ENCODE peak calls at places on chromosomes 1 and 21, in seven cellular contexts. M is HCT116, C is H1, X is SK-N-SH, P is HepG2, L is K562, B is GM12878. D is an unnamed sample.

GRCh38 chr21:41571938-41572510 is 64.1 kb upstream of the TMPRSS2 start:
- DNase-seq in P (no peak), X (no peak), C (no peak), L (no peak), M (peak), B (no peak), D (peak)

GRCh38 chr21:39144191-39144590 is 39.1 kb downstream of the PSMG1 start:
- DNase-seq in B (no peak), X (no peak), M (no peak), P (no peak), L (peak), C (no peak), D (no peak)

GRCh38 chr1:70443739-70444138 is 32.7 kb downstream of the CTH start:
- DNase-seq in P (no peak), X (no peak), C (no peak), B (no peak), M (no peak), L (no peak), D (no peak)

GRCh38 chr1:201119206-201119814 is 7.1 kb upstream of the CACNA1S start:
- DNase-seq in X (peak), M (peak), C (peak), L (peak), B (no peak), P (peak), D (peak)

GRCh38 chr1:222090103-222090502 is 348.2 kb upstream of the DUSP10 start:
- DNase-seq in P (no peak), C (no peak), X (no peak), M (no peak), L (no peak), B (no peak), D (no peak)

GRCh38 chr1:50421768-50422674 is 1.2 kb downstream of the DMRTA2 start:
- DNase-seq in C (peak), M (no peak), P (no peak), X (peak), B (no peak), L (no peak), D (no peak)

GRCh38 chr1:57254006-57254405 is 169.9 kb downstream of the DAB1 start:
- DNase-seq in M (no peak), X (no peak), B (no peak), C (no peak), L (no peak), P (no peak), D (no peak)

GRCh38 chr1:231512147-231512698 is 16.2 kb upstream of the TSNAX start:
- DNase-seq in C (no peak), M (peak), P (peak), L (no peak), B (peak), X (no peak), D (no peak)

GRCh38 chr1:181149326-181150000 is 61.0 kb downstream of the IER5 start:
- DNase-seq in X (no peak), B (no peak), P (no peak), M (no peak), L (no peak), C (no peak), D (no peak)

GRCh38 chr1:202063093-202063492 is 52.7 kb downstream of the ELF3 start:
- DNase-seq in X (no peak), M (no peak), P (peak), L (peak), C (no peak), B (no peak), D (peak)

GRCh38 chr1:218069180-218069579 is 215.9 kb upstream of the RRP15 start:
- DNase-seq in B (no peak), M (no peak), L (no peak), X (no peak), P (no peak), C (no peak), D (no peak)

GRCh38 chr1:158941317-158941716 is 10.0 kb downstream of the PYHIN1 start:
- DNase-seq in C (no peak), L (no peak), M (no peak), B (no peak), X (no peak), P (no peak), D (no peak)

GRCh38 chr1:115056395-115056798 is 26.8 kb downstream of the TSHB start:
- DNase-seq in X (no peak), L (no peak), C (no peak), P (no peak), B (no peak), M (no peak), D (no peak)

GRCh38 chr1:12173631-12174121 is 6.9 kb downstream of the TNFRSF1B start:
- DNase-seq in M (no peak), B (no peak), X (no peak), L (peak), C (no peak), P (no peak), D (no peak)

GRCh38 chr1:175268720-175269119 is 76.1 kb upstream of the KIAA0040 start:
- DNase-seq in X (no peak), P (no peak), L (no peak), M (peak), B (no peak), C (no peak), D (no peak)

GRCh38 chr1:4177425-4178150 is 277.5 kb upstream of the C1orf174 start:
- DNase-seq in X (no peak), C (peak), M (no peak), L (peak), P (no peak), B (no peak), D (no peak)

GRCh38 chr21:45972716-45973474 is 8.7 kb upstream of the COL6A1 start:
- DNase-seq in C (peak), X (peak), P (no peak), B (no peak), L (no peak), M (no peak), D (no peak)

GRCh38 chr1:193237381-193237978 is 51.1 kb upstream of the B3GALT2 start:
- DNase-seq in X (no peak), M (no peak), P (no peak), L (no peak), B (no peak), C (no peak), D (no peak)

GRCh38 chr1:228555074-228555989 is 68.2 kb downstream of the RNF187 start:
- DNase-seq in L (no peak), C (peak), X (peak), M (no peak), B (no peak), P (peak), D (no peak)

GRCh38 chr1:89149229-89149628 is 23.3 kb upstream of the GBP2 start:
- DNase-seq in M (no peak), X (no peak), P (peak), C (no peak), B (no peak), L (no peak), D (no peak)

GRCh38 chr21:42474043-42474831 is 21.8 kb downstream of the RSPH1 start:
- DNase-seq in P (peak), L (no peak), B (no peak), X (peak), M (peak), C (no peak), D (peak)

GRCh38 chr1:38789498-38790169 is 69.9 kb downstream of the RRAGC start:
- DNase-seq in B (no peak), X (peak), L (peak), M (no peak), P (peak), C (peak), D (peak)

GRCh38 chr1:209150114-209150513 is 433.4 kb upstream of the CAMK1G start:
- DNase-seq in B (no peak), X (no peak), L (no peak), M (no peak), C (no peak), P (peak), D (peak)

GRCh38 chr1:25197235-25197930 is 34.9 kb downstream of the SYF2 start:
- DNase-seq in B (no peak), C (no peak), M (no peak), L (no peak), X (no peak), P (peak), D (no peak)

GRCh38 chr1:201229771-201230635 is 39.4 kb downstream of the IGFN1 start:
- DNase-seq in L (no peak), M (peak), X (no peak), C (peak), B (no peak), P (no peak), D (peak)

GRCh38 chr1:39431927-39432326 is 59.5 kb upstream of the BMP8A start:
- DNase-seq in L (no peak), M (no peak), C (no peak), X (no peak), P (no peak), B (no peak), D (no peak)

GRCh38 chr1:54163051-54163450 is 10.3 kb upstream of the CDCP2 start:
- DNase-seq in M (no peak), L (peak), B (no peak), X (no peak), P (no peak), C (no peak), D (no peak)

GRCh38 chr1:212070720-212071302 is 35.3 kb downstream of the DTL start:
- DNase-seq in B (no peak), P (peak), X (peak), C (no peak), L (peak), M (peak), D (peak)

GRCh38 chr1:54791880-54792522 is 9.1 kb downstream of the TTC22 start:
- DNase-seq in P (peak), X (peak), B (no peak), M (peak), C (peak), L (peak), D (no peak)

GRCh38 chr1:181453541-181454201 is 29.6 kb upstream of the CACNA1E start:
- DNase-seq in P (no peak), M (no peak), B (no peak), C (peak), X (no peak), L (no peak), D (no peak)

GRCh38 chr21:38631676-38632075 is 133.4 kb upstream of the ERG start:
- DNase-seq in X (no peak), P (no peak), B (no peak), M (no peak), L (no peak), C (no peak), D (no peak)

GRCh38 chr1:193417945-193418744 is 231.7 kb upstream of the B3GALT2 start:
- DNase-seq in L (no peak), B (no peak), M (no peak), P (no peak), C (no peak), X (no peak), D (peak)

GRCh38 chr1:71839876-71840275 is 442.5 kb downstream of the NEGR1 start:
- DNase-seq in L (no peak), M (no peak), X (no peak), B (no peak), P (no peak), C (no peak), D (no peak)

GRCh38 chr1:35886606-35887431 is 3.8 kb downstream of the AGO1 start:
- DNase-seq in P (peak), M (no peak), L (peak), B (no peak), X (peak), C (no peak), D (no peak)

GRCh38 chr1:12338017-12338416 is 108.2 kb downstream of the VPS13D start:
- DNase-seq in L (no peak), X (no peak), M (no peak), B (no peak), C (no peak), P (no peak), D (no peak)

GRCh38 chr1:116494745-116495144 is 76.1 kb downstream of the CD58 start:
- DNase-seq in X (no peak), C (no peak), M (no peak), P (peak), L (no peak), B (no peak), D (no peak)

GRCh38 chr1:202162049-202162417 is 1.6 kb upstream of the PTPN7 start:
- DNase-seq in B (peak), P (no peak), C (no peak), X (no peak), L (peak), M (no peak), D (no peak)

GRCh38 chr1:152442765-152443164 is 28.7 kb upstream of the CRNN start:
- DNase-seq in B (no peak), M (no peak), X (no peak), L (no peak), C (no peak), P (no peak), D (no peak)
- TF ChIP-seq JUND in B (no peak), M (no peak), X (no peak), L (no peak), C (no peak), P (no peak), D (no peak)

GRCh38 chr1:84353665-84354064 is 44.6 kb upstream of the DNASE2B start:
- DNase-seq in B (no peak), P (no peak), M (no peak), L (no peak), C (no peak), X (peak), D (no peak)
- TF ChIP-seq JUND in B (no peak), P (no peak), M (peak), L (no peak), C (no peak), X (peak), D (no peak)

GRCh38 chr1:210321131-210321530 is 7.6 kb upstream of the HHAT start:
- DNase-seq in M (no peak), B (no peak), X (no peak), P (no peak), C (no peak), L (no peak), D (no peak)
- TF ChIP-seq JUND in M (no peak), B (no peak), X (no peak), P (no peak), C (no peak), L (no peak), D (no peak)

GRCh38 chr1:59474496-59474895 is 177.6 kb downstream of the FGGY start:
- DNase-seq in X (no peak), C (no peak), L (no peak), B (no peak), M (no peak), P (no peak), D (no peak)

GRCh38 chr1:59477867-59478266 is 181.0 kb downstream of the FGGY start:
- DNase-seq in C (no peak), B (no peak), L (no peak), M (no peak), P (no peak), X (no peak), D (no peak)

GRCh38 chr1:59477286-59477685 is 180.4 kb downstream of the FGGY start:
- DNase-seq in X (no peak), C (no peak), M (peak), P (no peak), B (no peak), L (no peak), D (no peak)

GRCh38 chr1:59473813-59474212 is 176.9 kb downstream of the FGGY start:
- DNase-seq in C (no peak), M (no peak), P (no peak), L (no peak), X (no peak), B (no peak), D (no peak)

DNA sequence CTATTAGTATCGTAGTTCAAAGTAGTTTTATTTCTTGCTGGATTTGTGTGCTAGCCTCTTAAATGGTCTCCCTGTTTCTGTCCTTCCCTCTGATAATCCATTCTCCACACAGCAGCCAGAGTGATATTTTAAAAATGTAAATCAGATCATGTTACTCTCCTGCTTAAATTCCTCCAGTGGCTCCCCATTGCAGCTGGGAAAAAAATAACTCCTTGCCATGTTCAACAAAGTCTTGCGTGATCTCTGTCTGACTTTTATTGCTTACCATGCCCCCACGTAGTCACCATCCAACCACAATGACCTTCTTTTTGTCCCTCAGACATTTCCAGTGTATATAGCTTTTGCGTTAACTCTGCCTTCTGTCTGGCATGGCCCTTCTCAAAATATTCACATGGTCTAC is 178.8 kb downstream of the FGGY start:
- DNase-seq in L (no peak), B (no peak), C (no peak), M (no peak), P (no peak), X (no peak), D (no peak)
- TF ChIP-seq JUND in L (no peak), B (no peak), C (no peak), M (no peak), P (no peak), X (no peak), D (no peak)

GRCh38 chr1:22370190-22370498 is 81.5 kb upstream of the ZBTB40 start:
- DNase-seq in M (no peak), B (no peak), L (no peak), P (no peak), C (no peak), X (no peak), D (no peak)
- TF ChIP-seq JUND in M (no peak), B (no peak), L (no peak), P (no peak), C (no peak), X (no peak), D (no peak)

GRCh38 chr21:31520506-31521163 is 138.9 kb upstream of the SOD1 start:
- DNase-seq in L (no peak), B (no peak), M (no peak), P (no peak), X (no peak), C (no peak), D (no peak)
- TF ChIP-seq JUND in L (no peak), B (no peak), M (no peak), P (no peak), X (no peak), C (no peak), D (no peak)

GRCh38 chr1:172134087-172134731 is 286.3 kb upstream of the C1orf105 start:
- DNase-seq in B (peak), P (no peak), M (no peak), L (no peak), C (no peak), X (no peak), D (no peak)
- TF ChIP-seq JUND in B (no peak), P (no peak), M (no peak), L (no peak), C (no peak), X (no peak), D (no peak)